ENCODE peak calls at places on chromosomes 6 and 20, in four cellular contexts. D, J, A and Q are unnamed samples.

GRCh38 chr6:122749451-122750050 is 30.0 kb upstream of the FABP7 start:
- DNase-seq in D (no peak), J (no peak), A (no peak), Q (no peak)

GRCh38 chr6:2307794-2308193 is 62.4 kb upstream of the GMDS start:
- DNase-seq in D (no peak), J (no peak), A (no peak), Q (no peak)

GRCh38 chr6:56911847-56912246 is 43.1 kb upstream of the BEND6 start:
- DNase-seq in D (no peak), J (no peak), A (no peak), Q (no peak)

GRCh38 chr20:61970357-61970756 is 95.3 kb downstream of the TAF4 start:
- DNase-seq in D (no peak), J (no peak), A (no peak), Q (no peak)

GRCh38 chr6:593139-593906 is 63.6 kb downstream of the HUS1B start:
- DNase-seq in D (no peak), J (peak), A (peak), Q (peak)

GRCh38 chr6:15200087-15200486 is 45.8 kb upstream of the JARID2 start:
- DNase-seq in D (no peak), J (no peak), A (no peak), Q (no peak)

GRCh38 chr6:3357669-3358068 is 98.9 kb downstream of the PSMG4 start:
- DNase-seq in D (no peak), J (no peak), A (no peak), Q (no peak)

GRCh38 chr6:44512868-44513641 is 125.5 kb downstream of the CDC5L start:
- DNase-seq in D (no peak), J (no peak), A (no peak), Q (no peak)

GRCh38 chr6:44305200-44305725 is 7.9 kb downstream of the AARS2 start:
- DNase-seq in D (no peak), J (no peak), A (no peak), Q (no peak)

GRCh38 chr6:143941852-143942627 is 66.0 kb downstream of the PLAGL1 start:
- DNase-seq in D (peak), J (peak), A (peak), Q (peak)

GRCh38 chr20:20548527-20549266 is 163.7 kb downstream of the RALGAPA2 start:
- DNase-seq in D (no peak), J (no peak), A (no peak), Q (no peak)

GRCh38 chr6:122712093-122712863 is 67.2 kb upstream of the FABP7 start:
- DNase-seq in D (no peak), J (no peak), A (no peak), Q (no peak)

GRCh38 chr20:44117296-44118184 is 69.4 kb downstream of the JPH2 start:
- DNase-seq in D (no peak), J (no peak), A (no peak), Q (no peak)

GRCh38 chr6:84926171-84926570 is 161.8 kb upstream of the TBX18 start:
- DNase-seq in D (no peak), J (no peak), A (no peak), Q (no peak)

GRCh38 chr6:166433096-166433495 is 50.4 kb upstream of the MPC1 start:
- DNase-seq in D (no peak), J (no peak), A (no peak), Q (no peak)

GRCh38 chr20:63708301-63709148 is 686 bp downstream of the ZGPAT start:
- DNase-seq in D (peak), J (no peak), A (no peak), Q (peak)

GRCh38 chr6:16846399-16846778 is 85.1 kb upstream of the ATXN1 start:
- DNase-seq in D (no peak), J (no peak), A (no peak), Q (no peak)

GRCh38 chr6:107488875-107489635 is 862 bp upstream of the SOBP start:
- DNase-seq in D (peak), J (peak), A (no peak), Q (peak)

GRCh38 chr6:33298773-33299236 is at the start of gene RGL2:
- DNase-seq in D (peak), J (peak), A (peak), Q (peak)

GRCh38 chr20:57880155-57880648 is 170.4 kb upstream of the PMEPA1 start:
- DNase-seq in D (no peak), J (no peak), A (no peak), Q (no peak)

GRCh38 chr6:133680994-133681393 is 207.9 kb upstream of the TCF21 start:
- DNase-seq in D (no peak), J (no peak), A (no peak), Q (no peak)

GRCh38 chr20:20611165-20611564 is 101.3 kb downstream of the RALGAPA2 start:
- DNase-seq in D (no peak), J (no peak), A (no peak), Q (no peak)

GRCh38 chr6:110298916-110299315 is 59.2 kb downstream of the METTL24 start:
- DNase-seq in D (no peak), J (no peak), A (no peak), Q (no peak)

GRCh38 chr20:16864069-16864468 is 115.9 kb downstream of the OTOR start:
- DNase-seq in D (no peak), J (peak), A (no peak), Q (peak)

GRCh38 chr20:61948586-61949362 is 116.9 kb downstream of the TAF4 start:
- DNase-seq in D (peak), J (no peak), A (no peak), Q (no peak)

GRCh38 chr20:40993794-40994540 is 34.7 kb upstream of the TOP1 start:
- DNase-seq in D (no peak), J (no peak), A (no peak), Q (no peak)

GRCh38 chr6:105621564-105622175 is 218.8 kb upstream of the PREP start:
- DNase-seq in D (no peak), J (no peak), A (no peak), Q (no peak)

GRCh38 chr20:7967199-7967844 is 27.1 kb upstream of the HAO1 start:
- DNase-seq in D (no peak), J (no peak), A (no peak), Q (no peak)

GRCh38 chr6:138226701-138227315 is 8.5 kb upstream of the PBOV1 start:
- DNase-seq in D (no peak), J (no peak), A (no peak), Q (no peak)

GRCh38 chr20:47231382-47232042 is 125.0 kb downstream of the ZMYND8 start:
- DNase-seq in D (no peak), J (no peak), A (no peak), Q (no peak)

GRCh38 chr20:14536738-14537137 is 199.3 kb upstream of the FLRT3 start:
- DNase-seq in D (no peak), J (no peak), A (no peak), Q (no peak)

GRCh38 chr6:148395583-148396101 is 53.0 kb downstream of the SASH1 start:
- DNase-seq in D (no peak), J (no peak), A (no peak), Q (no peak)

GRCh38 chr6:73943930-73944652 is 248.1 kb downstream of the CD109 start:
- DNase-seq in D (no peak), J (no peak), A (no peak), Q (no peak)

GRCh38 chr6:73941892-73942291 is 245.9 kb downstream of the CD109 start:
- DNase-seq in D (no peak), J (no peak), A (no peak), Q (no peak)

GRCh38 chr6:73943401-73943800 is 247.4 kb downstream of the CD109 start:
- DNase-seq in D (no peak), J (no peak), A (no peak), Q (no peak)

GRCh38 chr6:73937805-73938204 is 241.8 kb downstream of the CD109 start:
- DNase-seq in D (no peak), J (no peak), A (no peak), Q (no peak)

DNA sequence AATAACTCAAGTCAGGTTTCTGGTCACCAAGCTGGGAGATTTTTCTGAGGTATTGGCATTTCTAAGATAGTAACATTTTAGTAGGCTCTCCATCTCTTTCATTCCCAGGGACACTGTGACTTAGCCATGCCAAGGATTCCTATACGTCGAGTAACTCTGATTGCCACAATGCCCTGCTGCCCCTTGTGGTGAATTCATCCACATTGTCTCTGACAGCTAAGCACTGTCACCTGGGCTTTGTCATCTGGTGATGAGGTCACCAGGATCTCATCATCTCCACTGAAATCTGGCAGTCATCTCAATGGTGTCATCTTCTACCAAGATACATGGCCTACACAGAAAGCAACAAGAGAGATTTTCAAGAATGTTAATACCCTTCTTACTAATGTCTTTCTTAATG is 246.6 kb downstream of the CD109 start:
- DNase-seq in D (no peak), J (peak), A (no peak), Q (peak)
- TF ChIP-seq CTCF in D (no peak), J (no peak), A (no peak), Q (no peak)

GRCh38 chr6:108873971-108874370 is 25.7 kb downstream of the ARMC2 start:
- DNase-seq in D (no peak), J (no peak), A (no peak), Q (no peak)

GRCh38 chr6:108872001-108872974 is 24.1 kb downstream of the ARMC2 start:
- DNase-seq in D (no peak), J (no peak), A (peak), Q (no peak)

GRCh38 chr6:108874470-108875160 is 26.4 kb downstream of the ARMC2 start:
- DNase-seq in D (no peak), J (no peak), A (peak), Q (peak)

GRCh38 chr6:108875161-108875555 is 26.9 kb downstream of the ARMC2 start:
- DNase-seq in D (no peak), J (no peak), A (no peak), Q (no peak)

DNA sequence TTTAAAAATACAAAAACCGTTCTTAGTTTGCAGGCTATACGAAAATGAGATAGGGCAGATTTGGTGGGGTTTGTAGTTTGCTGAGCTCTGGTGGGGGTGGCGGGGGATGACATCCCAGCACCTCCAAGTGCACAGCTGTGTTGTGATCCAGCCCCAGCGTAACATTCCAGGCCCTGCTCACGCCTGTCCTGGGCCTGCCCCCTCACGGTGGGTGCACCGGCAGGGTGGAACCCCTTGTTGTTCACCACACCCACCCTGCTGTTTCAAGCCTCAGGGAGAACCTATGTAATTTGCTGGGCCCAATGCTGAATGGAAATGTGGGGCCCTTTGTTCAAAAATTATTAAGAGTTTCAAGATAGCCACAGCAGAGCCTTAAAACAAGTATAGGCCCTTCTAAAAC is 25.0 kb downstream of the ARMC2 start:
- DNase-seq in D (no peak), J (no peak), A (no peak), Q (no peak)
- H3K4me3 ChIP-seq in D (no peak), J (no peak), A (no peak), Q (no peak)

GRCh38 chr6:151647871-151648639 is 154.2 kb downstream of the CCDC170 start:
- DNase-seq in D (no peak), J (peak), A (no peak), Q (peak)
- TF ChIP-seq CTCF in D (peak), J (peak), A (no peak), Q (peak)

DNA sequence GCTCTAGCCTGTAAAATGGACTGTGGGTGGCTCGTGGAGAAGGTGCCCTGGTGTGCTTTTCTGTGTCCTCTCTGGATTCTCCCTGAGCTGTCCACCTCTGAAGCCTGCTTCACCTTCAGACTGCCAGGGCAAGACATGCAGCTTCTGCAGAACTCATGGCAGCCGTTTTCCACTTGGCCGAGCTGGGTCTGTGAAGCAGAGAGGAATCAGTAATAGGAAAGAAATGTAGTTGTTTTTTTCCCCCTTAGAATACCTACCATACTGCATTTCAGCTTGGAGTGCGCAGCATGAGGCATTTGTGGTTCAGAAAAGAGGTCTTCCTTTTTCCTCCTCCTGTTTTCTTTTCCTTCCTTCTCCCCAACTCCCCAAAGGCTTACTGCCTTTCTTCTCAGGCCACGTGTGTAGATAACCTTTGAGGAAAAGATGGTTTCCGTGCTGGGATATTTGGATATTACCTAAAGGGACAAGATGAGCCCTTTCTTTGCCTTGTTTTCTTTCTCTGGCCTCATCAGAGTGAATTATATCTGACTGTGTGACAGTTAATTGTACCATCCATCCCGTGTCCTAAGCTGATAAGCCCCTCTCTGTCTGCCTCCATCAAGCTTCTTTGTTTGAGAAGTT is 39.4 kb downstream of the RREB1 start:
- DNase-seq in D (no peak), J (no peak), A (no peak), Q (no peak)
- H3K4me3 ChIP-seq in D (no peak), J (no peak), A (no peak), Q (peak)

DNA sequence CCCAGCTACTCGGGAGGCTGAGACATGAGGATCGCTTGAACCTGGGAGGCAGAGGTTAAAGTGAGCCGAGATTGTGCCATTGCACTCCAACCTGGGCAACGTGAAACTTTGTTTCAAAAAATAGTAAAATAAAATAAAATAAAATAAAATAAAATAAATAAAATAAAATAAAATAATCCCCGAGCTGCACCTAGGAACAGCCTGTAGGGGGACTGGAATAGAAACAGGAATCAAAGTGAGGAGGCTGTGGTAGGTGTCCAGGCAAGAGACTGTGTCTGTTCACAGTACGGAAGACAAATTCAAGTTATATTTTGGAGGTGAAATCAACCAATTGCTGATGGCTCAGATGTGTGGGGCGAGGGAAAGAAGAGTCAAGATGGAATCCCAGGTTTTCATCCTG is 86.2 kb downstream of the KCNB1 start:
- DNase-seq in D (no peak), J (no peak), A (no peak), Q (no peak)
- TF ChIP-seq CTCF in D (no peak), J (no peak), A (no peak), Q (no peak)

DNA sequence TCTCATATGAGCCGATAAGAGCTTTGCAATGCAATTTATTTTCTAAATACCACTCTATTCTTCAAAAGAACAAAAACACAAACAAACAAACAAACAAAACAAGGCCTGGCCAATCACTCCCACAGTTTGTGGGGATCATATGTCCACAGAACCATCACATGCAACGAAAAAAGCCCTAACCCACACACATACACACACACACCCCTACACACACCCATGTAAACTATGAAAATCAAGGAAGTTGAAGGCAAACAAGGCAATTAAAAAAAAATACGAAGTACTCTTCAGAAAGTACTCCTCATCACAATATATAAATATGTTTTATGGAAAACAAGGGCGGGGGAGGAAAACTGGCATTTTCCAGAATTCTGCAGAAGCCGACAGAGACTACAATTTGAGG is 66.2 kb upstream of the PTGIS start:
- DNase-seq in D (no peak), J (no peak), A (no peak), Q (no peak)
- H3K4me3 ChIP-seq in D (no peak), J (no peak), A (no peak), Q (no peak)

GRCh38 chr6:131789219-131789618 is 18.6 kb upstream of the ENPP1 start:
- DNase-seq in D (no peak), J (no peak), A (no peak), Q (no peak)

GRCh38 chr6:131792091-131792496 is 15.7 kb upstream of the ENPP1 start:
- DNase-seq in D (no peak), J (peak), A (no peak), Q (no peak)

GRCh38 chr6:131784561-131784960 is 23.3 kb upstream of the ENPP1 start:
- DNase-seq in D (no peak), J (no peak), A (no peak), Q (no peak)

GRCh38 chr6:131787079-131787478 is 20.7 kb upstream of the ENPP1 start:
- DNase-seq in D (no peak), J (no peak), A (no peak), Q (no peak)

DNA sequence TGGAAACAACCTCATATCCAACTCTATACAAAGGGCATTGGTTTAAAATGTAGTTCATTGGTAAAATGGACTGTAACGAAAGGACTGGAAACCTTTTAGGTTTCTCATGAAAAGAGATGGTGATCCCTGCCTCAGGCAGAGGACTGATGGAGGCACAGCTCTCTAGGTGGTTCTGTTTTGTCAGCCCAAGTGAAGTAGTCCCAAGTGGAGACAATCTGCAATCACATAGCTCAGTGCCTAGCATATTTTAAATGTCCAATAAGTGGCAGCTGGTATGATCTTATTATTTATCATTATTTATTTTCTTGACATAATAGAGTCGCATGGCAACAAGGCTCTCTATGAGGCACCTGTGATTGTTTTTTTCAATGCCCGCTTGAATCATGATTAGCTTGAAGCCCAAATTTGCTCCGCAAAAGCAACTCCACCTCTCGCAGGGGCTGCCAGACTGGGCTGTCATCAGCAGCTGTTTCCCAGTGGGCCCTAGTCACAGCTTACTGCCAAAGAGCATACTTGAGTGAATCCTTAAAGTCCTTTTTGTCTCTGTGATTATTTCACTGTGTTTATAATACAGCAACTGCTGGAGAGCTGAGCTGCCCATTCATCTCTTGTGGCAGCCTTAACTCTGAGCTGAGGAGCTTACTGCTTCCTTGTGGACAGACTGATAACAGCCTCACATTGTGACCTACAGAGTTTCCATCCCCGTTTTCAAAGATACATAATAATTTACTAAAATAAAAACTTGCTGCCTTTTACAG is 19.7 kb upstream of the ENPP1 start:
- DNase-seq in D (no peak), J (no peak), A (no peak), Q (no peak)
- TF ChIP-seq CTCF in D (no peak), J (no peak), A (no peak), Q (no peak)

DNA sequence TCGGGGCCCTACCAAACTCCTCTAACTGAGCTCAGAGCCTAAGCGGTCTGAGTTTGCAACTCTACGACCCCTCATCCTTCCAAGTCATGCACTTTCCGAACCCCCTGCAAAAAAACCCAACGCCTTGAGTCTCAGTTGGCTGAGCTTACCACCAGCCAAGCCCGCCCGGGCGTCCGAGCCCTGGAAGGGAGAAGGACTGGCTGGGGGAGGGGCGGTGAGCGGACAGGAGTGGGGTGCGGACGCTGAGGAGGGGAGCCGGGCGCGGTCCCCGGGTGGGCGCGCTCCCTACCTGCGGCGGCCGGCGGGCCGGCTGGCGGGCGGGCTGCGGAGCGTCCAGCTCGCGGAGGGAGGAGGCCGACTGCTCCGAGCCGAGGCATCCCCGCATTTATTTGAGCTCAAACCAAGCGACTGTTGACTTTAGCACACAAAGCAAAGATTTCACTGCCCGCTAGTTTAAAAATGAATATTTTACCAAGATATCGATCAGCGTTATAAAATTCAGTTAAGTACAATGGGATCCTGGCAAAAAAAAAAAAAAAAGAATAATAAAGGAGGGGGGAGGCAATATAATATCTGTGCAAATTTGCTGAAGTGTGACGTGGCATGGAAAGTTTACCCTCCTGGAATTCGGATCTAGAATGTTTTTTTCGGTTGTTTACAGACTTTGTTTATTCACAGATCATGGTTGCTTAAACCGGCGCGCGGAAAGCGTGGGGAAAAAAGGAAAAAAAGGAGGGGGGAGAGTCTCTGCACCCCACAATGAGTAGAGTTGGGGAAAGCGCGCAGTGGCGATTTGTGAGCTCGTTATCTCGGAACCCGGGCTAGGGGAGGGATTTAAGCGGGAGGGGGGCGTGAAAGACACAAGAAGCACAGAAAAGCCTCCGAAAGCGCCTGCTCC is 5.9 kb downstream of the FOXA2 start:
- DNase-seq in D (peak), J (peak), A (no peak), Q (no peak)
- H3K4me3 ChIP-seq in D (peak), J (peak), A (no peak), Q (no peak)